ENCODE peak calls at places on chromosomes 13 and 19, in nine cellular contexts. I is HEK293T; M is activated CD4-positive, alpha-beta T cell treated with anti-CD3 and anti-CD28 coated beads for 24 hours; F is EH; N is activated T-cell treated with anti-CD3 and anti-CD28 coated beads for 1 hour; T is T-cell; R is stimulated activated CD4-positive, alpha-beta T cell treated with anti-CD3 and anti-CD28 coated beads, Interleukin-12 subunit alpha, Interleukin-12 subunit beta, amount 100 ng/mL, for 4 hours; Q is ascending aorta; X is Caki2. O is an unnamed sample.

GRCh38 chr13:48018637-48019036 is 17.6 kb upstream of the SUCLA2 start:
- DNase-seq in R (no peak), N (no peak), T (no peak), Q (no peak), I (no peak), M (no peak), X (no peak), F (no peak), O (no peak)

GRCh38 chr19:18662972-18663732 is 20.3 kb upstream of the CRTC1 start:
- DNase-seq in M (no peak), X (no peak), R (no peak), T (no peak), Q (no peak), I (no peak), N (no peak), F (peak; percentile 34), O (no peak)

GRCh38 chr19:48631254-48631653 is 5.9 kb downstream of the DBP start:
- DNase-seq in T (no peak), X (peak; percentile 43), R (no peak), N (no peak), Q (no peak), M (no peak), F (no peak), I (no peak), O (no peak)

GRCh38 chr13:36297600-36298338 is at the start of gene CCDC169:
- DNase-seq in X (peak; percentile 52), F (peak; percentile 68), M (peak; percentile 20), N (peak; percentile 43), Q (no peak), T (peak; percentile 22), I (peak; percentile 8), R (peak; percentile 47), O (peak; percentile 69)

GRCh38 chr19:31253816-31254551 is 95.3 kb downstream of the TSHZ3 start:
- DNase-seq in I (no peak), Q (no peak), T (no peak), R (no peak), N (no peak), M (no peak), X (no peak), F (no peak), O (no peak)

GRCh38 chr19:5976768-5977167 is 1.2 kb downstream of the RANBP3 start:
- DNase-seq in F (no peak), X (no peak), M (no peak), I (no peak), N (no peak), Q (no peak), R (no peak), T (no peak), O (no peak)

GRCh38 chr19:42488783-42489521 is 39.3 kb downstream of the CEACAM1 start:
- DNase-seq in R (no peak), Q (no peak), F (no peak), T (no peak), M (no peak), X (no peak), I (no peak), N (no peak), O (no peak)

GRCh38 chr13:59356607-59357006 is 807.1 kb downstream of the DIAPH3 start:
- DNase-seq in I (no peak), R (no peak), Q (no peak), F (peak; percentile 56), T (no peak), X (no peak), N (no peak), M (no peak), O (no peak)

GRCh38 chr13:66076417-66076816 is 1153.7 kb downstream of the PCDH9 start:
- DNase-seq in N (no peak), I (no peak), R (no peak), T (no peak), X (no peak), M (no peak), F (peak; percentile 9), Q (no peak), O (no peak)

GRCh38 chr13:39462456-39462855 is 140.5 kb downstream of the LHFPL6 start:
- DNase-seq in Q (no peak), F (peak; percentile 26), M (no peak), X (no peak), R (no peak), N (no peak), I (no peak), T (no peak), O (no peak)

GRCh38 chr13:104854007-104854406 is 1681.5 kb downstream of the EFNB2 start:
- DNase-seq in M (no peak), T (no peak), N (no peak), X (no peak), F (no peak), I (no peak), Q (no peak), R (no peak), O (no peak)

GRCh38 chr19:39436350-39436716 is 584 bp upstream of the RPS16 start:
- DNase-seq in N (no peak), R (no peak), X (no peak), M (no peak), I (no peak), Q (no peak), T (no peak), F (no peak), O (no peak)

GRCh38 chr19:55635334-55635717 is 5.5 kb upstream of the ZNF580 start:
- DNase-seq in X (no peak), R (no peak), F (no peak), N (no peak), T (no peak), I (no peak), M (no peak), Q (no peak), O (no peak)

GRCh38 chr13:57409121-57409520 is 222.4 kb upstream of the PCDH17 start:
- DNase-seq in X (no peak), I (no peak), F (no peak), R (no peak), M (no peak), N (no peak), T (no peak), Q (no peak), O (no peak)

GRCh38 chr19:47657719-47658118 is 48.8 kb downstream of the BICRA start:
- DNase-seq in R (no peak), I (no peak), N (no peak), Q (no peak), M (no peak), X (no peak), T (no peak), F (peak; percentile 60), O (no peak)

GRCh38 chr13:42363941-42364612 is 92.1 kb downstream of the AKAP11 start:
- DNase-seq in I (no peak), M (no peak), R (no peak), N (no peak), X (no peak), F (peak; percentile 12), T (no peak), Q (no peak), O (no peak)

GRCh38 chr13:103272770-103273169 is 206.6 kb upstream of the SLC10A2 start:
- DNase-seq in X (no peak), N (no peak), M (no peak), Q (no peak), T (no peak), I (no peak), F (no peak), R (no peak), O (no peak)

O was measured in endothelial cell.